ENCODE peak calls at places on chromosomes 11 and 22, in eight cellular contexts. Q is anterior cingulate cortex; X is endothelial cell; B is uterus; Z is activated gamma-delta T cell treated with anti-CD3 and anti-CD28 coated beads, Interleukin-2, amount 50 U/mL, for 16 hours; M is fibroblast of the aortic adventitia; S is activated T-cell treated with anti-CD3 and anti-CD28 coated beads for 1 hour; O is cortex of kidney. Y is an unnamed sample.

GRCh38 chr11:9565822-9566560 is 7.5 kb upstream of the WEE1 start:
- DNase-seq in Q (no peak), X (no peak), B (peak; percentile 68), Z (peak; percentile 33), M (peak; percentile 100), S (peak; percentile 16), O (no peak), Y (peak; percentile 95)

GRCh38 chr11:66371627-66372415 is at the start of gene SLC29A2:
- DNase-seq in Q (peak; percentile 62), X (peak; percentile 64), B (no peak), Z (peak; percentile 68), M (no peak), S (peak; percentile 59), O (no peak), Y (peak; percentile 94)

GRCh38 chr11:2268911-2269600 is 1.3 kb downstream of the ASCL2 start:
- DNase-seq in Q (no peak), X (no peak), B (peak; percentile 50), Z (peak; percentile 66), M (peak; percentile 2), S (peak; percentile 48), O (no peak), Y (peak; percentile 95)

GRCh38 chr11:10498022-10498400 is 42.9 kb downstream of the AMPD3 start:
- DNase-seq in Q (no peak), X (no peak), B (no peak), Z (no peak), M (no peak), S (no peak), O (no peak), Y (no peak)

GRCh38 chr11:16001044-16001568 is 355.2 kb downstream of the SOX6 start:
- DNase-seq in Q (no peak), X (no peak), B (no peak), Z (no peak), M (no peak), S (no peak), O (no peak), Y (no peak)

GRCh38 chr11:71282581-71283351 is 30.4 kb upstream of the SHANK2 start:
- DNase-seq in Q (no peak), X (no peak), B (no peak), Z (no peak), M (no peak), S (no peak), O (no peak), Y (no peak)

GRCh38 chr11:19978668-19979518 is 181.4 kb downstream of the DBX1 start:
- DNase-seq in Q (no peak), X (no peak), B (peak; percentile 43), Z (no peak), M (peak; percentile 90), S (no peak), O (no peak), Y (peak; percentile 7)

GRCh38 chr22:23075525-23076216 is 5.4 kb downstream of the GNAZ start:
- DNase-seq in Q (no peak), X (no peak), B (no peak), Z (no peak), M (no peak), S (no peak), O (no peak), Y (no peak)

GRCh38 chr11:82872377-82873150 is 27.7 kb downstream of the PRCP start:
- DNase-seq in Q (no peak), X (no peak), B (no peak), Z (no peak), M (no peak), S (no peak), O (no peak), Y (no peak)

GRCh38 chr11:41849250-41849649 is 389.8 kb upstream of the LRRC4C start:
- DNase-seq in Q (no peak), X (no peak), B (no peak), Z (no peak), M (no peak), S (no peak), O (no peak), Y (no peak)

GRCh38 chr11:45670386-45671135 is 5.1 kb upstream of the CHST1 start:
- DNase-seq in Q (no peak), X (no peak), B (no peak), Z (no peak), M (no peak), S (no peak), O (no peak), Y (no peak)

GRCh38 chr11:119015054-119015611 is 3.0 kb downstream of the RPS25 start:
- DNase-seq in Q (no peak), X (no peak), B (no peak), Z (no peak), M (no peak), S (no peak), O (no peak), Y (no peak)

GRCh38 chr11:73154178-73154577 is 12.1 kb upstream of the FCHSD2 start:
- DNase-seq in Q (no peak), X (no peak), B (peak; percentile 7), Z (peak; percentile 9), M (no peak), S (peak; percentile 19), O (no peak), Y (peak; percentile 99)

GRCh38 chr11:46745995-46746394 is 27.0 kb downstream of the F2 start:
- DNase-seq in Q (no peak), X (no peak), B (no peak), Z (no peak), M (no peak), S (no peak), O (no peak), Y (no peak)

GRCh38 chr22:19723165-19723989 is at the start of gene GP1BB:
- DNase-seq in Q (no peak), X (peak; percentile 57), B (no peak), Z (no peak), M (no peak), S (peak; percentile 20), O (no peak), Y (peak; percentile 78)

GRCh38 chr11:110251837-110252236 is 44.6 kb downstream of the RDX start:
- DNase-seq in Q (no peak), X (no peak), B (no peak), Z (no peak), M (peak; percentile 76), S (no peak), O (no peak), Y (no peak)

GRCh38 chr11:36365937-36366336 is 69.8 kb downstream of the PRR5L start:
- DNase-seq in Q (no peak), X (no peak), B (no peak), Z (no peak), M (peak; percentile 14), S (no peak), O (no peak), Y (peak; percentile 59)

GRCh38 chr22:35220221-35220620 is 37.1 kb upstream of the HMGXB4 start:
- DNase-seq in Q (no peak), X (no peak), B (no peak), Z (no peak), M (no peak), S (no peak), O (no peak), Y (no peak)

GRCh38 chr11:12266943-12267342 is 110.4 kb upstream of the PARVA start:
- DNase-seq in Q (no peak), X (no peak), B (no peak), Z (no peak), M (no peak), S (no peak), O (no peak), Y (no peak)

GRCh38 chr22:33579448-33580093 is 340.7 kb downstream of the LARGE1 start:
- DNase-seq in Q (peak; percentile 24), X (peak; percentile 85), B (peak; percentile 31), Z (peak; percentile 33), M (peak; percentile 57), S (peak; percentile 4), O (no peak), Y (peak; percentile 60)

GRCh38 chr22:41565403-41566054 is 4.7 kb downstream of the CSDC2 start:
- DNase-seq in Q (no peak), X (no peak), B (peak; percentile 72), Z (no peak), M (peak; percentile 83), S (no peak), O (no peak), Y (peak; percentile 59)

GRCh38 chr22:44309137-44309536 is 3.6 kb downstream of the SHISAL1 start:
- DNase-seq in Q (no peak), X (no peak), B (peak; percentile 80), Z (no peak), M (peak; percentile 97), S (no peak), O (no peak), Y (peak; percentile 89)

GRCh38 chr11:21774212-21774611 is 418.7 kb upstream of the ANO5 start:
- DNase-seq in Q (no peak), X (no peak), B (no peak), Z (no peak), M (no peak), S (no peak), O (no peak), Y (no peak)

GRCh38 chr11:79488286-79488685 is 47.5 kb upstream of the TENM4 start:
- DNase-seq in Q (no peak), X (no peak), B (peak; percentile 34), Z (no peak), M (peak; percentile 11), S (no peak), O (no peak), Y (no peak)

GRCh38 chr11:119368121-119369034 is 13.1 kb downstream of the USP2 start:
- DNase-seq in Q (no peak), X (no peak), B (peak; percentile 73), Z (no peak), M (peak; percentile 71), S (no peak), O (no peak), Y (peak; percentile 68)

GRCh38 chr22:31332886-31333285 is 13.3 kb downstream of the PATZ1 start:
- DNase-seq in Q (no peak), X (no peak), B (no peak), Z (no peak), M (no peak), S (no peak), O (no peak), Y (no peak)

GRCh38 chr22:25869771-25870170 is 127.8 kb downstream of the MYO18B start:
- DNase-seq in Q (no peak), X (no peak), B (no peak), Z (no peak), M (no peak), S (no peak), O (no peak), Y (peak; percentile 27)

GRCh38 chr11:121106812-121107211 is 5.8 kb downstream of the TECTA start:
- DNase-seq in Q (no peak), X (no peak), B (no peak), Z (no peak), M (no peak), S (no peak), O (no peak), Y (no peak)

GRCh38 chr11:34891611-34892010 is 24.6 kb downstream of the APIP start:
- DNase-seq in Q (no peak), X (no peak), B (no peak), Z (no peak), M (no peak), S (no peak), O (no peak), Y (no peak)

GRCh38 chr11:15885913-15886698 is 470.2 kb downstream of the SOX6 start:
- DNase-seq in Q (no peak), X (no peak), B (no peak), Z (no peak), M (no peak), S (no peak), O (no peak), Y (no peak)

GRCh38 chr11:61098778-61099177 is 3.5 kb upstream of the CD5 start:
- DNase-seq in Q (no peak), X (no peak), B (no peak), Z (no peak), M (no peak), S (no peak), O (no peak), Y (no peak)

GRCh38 chr11:86576946-86577624 is 95.3 kb downstream of the ME3 start:
- DNase-seq in Q (no peak), X (no peak), B (no peak), Z (no peak), M (no peak), S (no peak), O (no peak), Y (no peak)

GRCh38 chr22:28585324-28585723 is 94.3 kb downstream of the TTC28 start:
- DNase-seq in Q (no peak), X (no peak), B (no peak), Z (no peak), M (no peak), S (no peak), O (no peak), Y (no peak)

GRCh38 chr11:15830730-15831443 is 525.5 kb downstream of the SOX6 start:
- DNase-seq in Q (no peak), X (no peak), B (no peak), Z (no peak), M (no peak), S (no peak), O (no peak), Y (no peak)

Y was measured in NB4.